ENCODE peak calls at places on chromosomes 13 and 19, in four cellular contexts. C, X, B and L are unnamed samples.

GRCh38 chr13:45482571-45483173 is 17.9 kb downstream of the COG3 start:
- DNase-seq in C (no peak), X (no peak), B (peak; percentile 67), L (no peak)

GRCh38 chr19:57934820-57935665 is at the start of gene ZNF418:
- DNase-seq in C (no peak), X (peak; percentile 89), B (peak; percentile 92), L (peak; percentile 80)

GRCh38 chr13:91154954-91155353 is 192.5 kb upstream of the MIR17HG start:
- DNase-seq in C (no peak), X (peak; percentile 44), B (no peak), L (no peak)

GRCh38 chr19:58518261-58519086 is 1.1 kb downstream of the ZBTB45 start:
- DNase-seq in C (peak; percentile 39), X (no peak), B (peak; percentile 30), L (peak; percentile 20)

GRCh38 chr19:30226464-30227070 is 145.6 kb upstream of the ZNF536 start:
- DNase-seq in C (peak; percentile 79), X (no peak), B (peak; percentile 47), L (peak; percentile 4)

GRCh38 chr19:29714371-29714952 is 599 bp downstream of the C19orf12 start:
- DNase-seq in C (no peak), X (no peak), B (peak; percentile 10), L (no peak)

GRCh38 chr13:59391696-59392095 is 772.0 kb downstream of the DIAPH3 start:
- DNase-seq in C (peak; percentile 30), X (peak; percentile 78), B (peak; percentile 79), L (peak; percentile 92)

GRCh38 chr13:61734683-61735082 is 319.0 kb upstream of the PCDH20 start:
- DNase-seq in C (no peak), X (no peak), B (no peak), L (no peak)

GRCh38 chr19:49348305-49349188 is 13.3 kb downstream of the CD37 start:
- DNase-seq in C (no peak), X (no peak), B (no peak), L (no peak)

GRCh38 chr13:83516781-83517180 is 365.5 kb downstream of the SLITRK1 start:
- DNase-seq in C (no peak), X (no peak), B (no peak), L (no peak)

GRCh38 chr19:51531349-51532315 is at the start of gene SIGLEC6:
- DNase-seq in C (no peak), X (peak; percentile 42), B (no peak), L (no peak)

GRCh38 chr19:17339088-17339741 is 1.9 kb downstream of the GTPBP3 start:
- DNase-seq in C (peak; percentile 63), X (no peak), B (no peak), L (no peak)

GRCh38 chr13:66021846-66022245 is 1208.3 kb downstream of the PCDH9 start:
- DNase-seq in C (no peak), X (no peak), B (no peak), L (no peak)

GRCh38 chr13:33126909-33127607 is 110.8 kb downstream of the KL start:
- DNase-seq in C (no peak), X (no peak), B (peak; percentile 34), L (peak; percentile 29)

GRCh38 chr19:7657047-7657779 is 11.6 kb upstream of the RETN start:
- DNase-seq in C (no peak), X (peak; percentile 49), B (peak; percentile 54), L (peak; percentile 50)

GRCh38 chr13:77698211-77699058 is 948 bp downstream of the SLAIN1 start:
- DNase-seq in C (peak; percentile 72), X (peak; percentile 10), B (peak; percentile 15), L (peak; percentile 9)

GRCh38 chr19:45667620-45668341 is at the start of gene GIPR:
- DNase-seq in C (peak; percentile 74), X (peak; percentile 86), B (peak; percentile 72), L (peak; percentile 41)

GRCh38 chr13:114019367-114019766 is 45.5 kb upstream of the C13orf46 start:
- DNase-seq in C (peak; percentile 79), X (no peak), B (peak; percentile 44), L (peak; percentile 19)

GRCh38 chr19:10353793-10354391 is 14.5 kb upstream of the ICAM3 start:
- DNase-seq in C (peak; percentile 77), X (no peak), B (peak; percentile 45), L (peak; percentile 45)

GRCh38 chr13:113849981-113850721 is 13.7 kb downstream of the GAS6 start:
- DNase-seq in C (no peak), X (no peak), B (no peak), L (no peak)

GRCh38 chr13:76296751-76297150 is 589.5 kb downstream of the KCTD12 start:
- DNase-seq in C (no peak), X (peak; percentile 92), B (no peak), L (no peak)

GRCh38 chr19:38697641-38698071 is 46.6 kb downstream of the CAPN12 start:
- DNase-seq in C (no peak), X (no peak), B (no peak), L (no peak)

GRCh38 chr19:38697197-38697596 is 47.1 kb downstream of the CAPN12 start:
- DNase-seq in C (no peak), X (no peak), B (no peak), L (no peak)

GRCh38 chr19:38695319-38695683 is 47.9 kb downstream of the ACTN4 start:
- DNase-seq in C (no peak), X (no peak), B (no peak), L (no peak)

GRCh38 chr19:38696733-38697055 is 47.6 kb downstream of the CAPN12 start:
- DNase-seq in C (no peak), X (no peak), B (no peak), L (no peak)

GRCh38 chr19:38695832-38696732 is 48.2 kb downstream of the CAPN12 start:
- DNase-seq in C (peak; percentile 74), X (no peak), B (no peak), L (no peak)
- H3K4me1 ChIP-seq in C (peaks cover 31% of the 10 kb centered on the region), X (peaks cover 33% of the 10 kb centered on the region), B (peaks cover 33% of the 10 kb centered on the region), L (peaks cover 18% of the 10 kb centered on the region)

GRCh38 chr13:23579886-23580706 is 9.9 kb downstream of the TNFRSF19 start:
- DNase-seq in C (no peak), X (no peak), B (peak; percentile 50), L (peak; percentile 52)
- H3K9ac ChIP-seq in C (peak overlapping the region; percentile 73), X (peak overlapping the region; percentile 43), B (peak overlapping the region; percentile 73), L (peak overlapping the region; percentile 78)

GRCh38 chr13:99982021-99982740 is 597 bp downstream of the ZIC2 start:
- DNase-seq in C (peak; percentile 55), X (peak; percentile 47), B (peak; percentile 52), L (no peak)
- H3K27me3 ChIP-seq in C (peaks cover 83% of the 10 kb centered on the region), X (peaks cover 83% of the 10 kb centered on the region), B (peaks cover 80% of the 10 kb centered on the region), L (peaks cover 61% of the 10 kb centered on the region)

GRCh38 chr19:5963855-5964254 is 14.1 kb downstream of the RANBP3 start:
- DNase-seq in C (no peak), X (no peak), B (no peak), L (no peak)
- H3K4me1 ChIP-seq in C (no peaks in the 10 kb centered on the region), X (peaks cover 37% of the 10 kb centered on the region), B (peaks cover 42% of the 10 kb centered on the region), L (peaks cover 51% of the 10 kb centered on the region)